ENCODE peak calls at places on chromosome 22, in seven cellular contexts. V is A549, T is left ventricle myocardium inferior, W is sigmoid colon, H is lower lobe of right lung, C is breast epithelium, S is colonic mucosa. R is an unnamed sample. For H3K4me1, the result is how much of the 10 kb centered on the place peaks cover.

GRCh38 chr22:32352681-32353080 is 5.0 kb upstream of the RFPL3 start:
- DNase-seq in V (no peak), T (no peak), W (no peak), H (no peak), C (no peak), S (no peak), R (no peak)

GRCh38 chr22:33895444-33895843 is 24.8 kb downstream of the LARGE1 start:
- DNase-seq in V (no peak), T (no peak), W (no peak), H (no peak), C (no peak), S (no peak), R (no peak)

GRCh38 chr22:46513908-46514550 is 23.4 kb downstream of the CELSR1 start:
- DNase-seq in V (no peak), T (no peak), W (no peak), H (peak), C (no peak), S (no peak), R (no peak)

GRCh38 chr22:45240137-45240809 is 421 bp downstream of the KIAA0930 start:
- DNase-seq in V (no peak), T (no peak), W (no peak), H (peak), C (no peak), S (peak), R (no peak)

GRCh38 chr22:28021998-28022660 is 103.1 kb upstream of the PITPNB start:
- DNase-seq in V (no peak), T (peak), W (peak), H (no peak), C (peak), S (peak), R (no peak)

GRCh38 chr22:19036523-19037273 is 85.5 kb downstream of the DGCR2 start:
- DNase-seq in V (no peak), T (no peak), W (no peak), H (peak), C (no peak), S (no peak), R (no peak)

GRCh38 chr22:26766510-26767350 is 109.3 kb downstream of the MIAT start:
- DNase-seq in V (no peak), T (no peak), W (no peak), H (no peak), C (no peak), S (no peak), R (no peak)

GRCh38 chr22:27204280-27204679 is 546.9 kb downstream of the MIAT start:
- DNase-seq in V (no peak), T (no peak), W (no peak), H (no peak), C (no peak), S (no peak), R (no peak)

GRCh38 chr22:46056169-46057041 is 79.4 kb upstream of the WNT7B start:
- DNase-seq in V (no peak), T (peak), W (peak), H (peak), C (peak), S (no peak), R (no peak)

GRCh38 chr22:39900306-39901227 is at the start of gene GRAP2:
- DNase-seq in V (no peak), T (no peak), W (no peak), H (no peak), C (no peak), S (no peak), R (peak)

GRCh38 chr22:39634530-39635399 is 64.2 kb downstream of the CACNA1I start:
- DNase-seq in V (peak), T (no peak), W (no peak), H (no peak), C (peak), S (peak), R (no peak)

GRCh38 chr22:36073476-36073875 is 44.9 kb upstream of the RBFOX2 start:
- DNase-seq in V (no peak), T (no peak), W (peak), H (no peak), C (no peak), S (no peak), R (no peak)

GRCh38 chr22:40235418-40235817 is 57.7 kb downstream of the TNRC6B start:
- DNase-seq in V (no peak), T (no peak), W (no peak), H (no peak), C (no peak), S (no peak), R (no peak)

GRCh38 chr22:35458547-35459422 is 58.8 kb downstream of the MCM5 start:
- DNase-seq in V (no peak), T (no peak), W (no peak), H (no peak), C (no peak), S (no peak), R (no peak)

GRCh38 chr22:24305260-24305692 is 34.6 kb downstream of the SPECC1L start:
- DNase-seq in V (no peak), T (no peak), W (no peak), H (no peak), C (no peak), S (no peak), R (no peak)

GRCh38 chr22:25448435-25449051 is 115.9 kb upstream of the GRK3 start:
- DNase-seq in V (peak), T (no peak), W (no peak), H (no peak), C (no peak), S (peak), R (no peak)

GRCh38 chr22:25775501-25775900 is 33.5 kb downstream of the MYO18B start:
- DNase-seq in V (no peak), T (no peak), W (no peak), H (no peak), C (no peak), S (no peak), R (no peak)

GRCh38 chr22:43921361-43921760 is 2.2 kb upstream of the PNPLA3 start:
- DNase-seq in V (no peak), T (no peak), W (no peak), H (no peak), C (no peak), S (no peak), R (no peak)

GRCh38 chr22:17492247-17492646 is 71.1 kb upstream of the SLC25A18 start:
- DNase-seq in V (no peak), T (peak), W (no peak), H (no peak), C (no peak), S (no peak), R (no peak)

GRCh38 chr22:47201996-47202818 is 439.8 kb downstream of the TBC1D22A start:
- DNase-seq in V (no peak), T (no peak), W (peak), H (no peak), C (no peak), S (peak), R (no peak)

GRCh38 chr22:18950141-18950540 is 14.0 kb upstream of the PRODH start:
- DNase-seq in V (no peak), T (no peak), W (peak), H (peak), C (no peak), S (no peak), R (no peak)

GRCh38 chr22:39970742-39971141 is 10.5 kb downstream of the TMA7B start:
- DNase-seq in V (no peak), T (no peak), W (no peak), H (no peak), C (no peak), S (no peak), R (no peak)

GRCh38 chr22:32564170-32565001 is 89.8 kb downstream of the FBXO7 start:
- DNase-seq in V (no peak), T (no peak), W (peak), H (no peak), C (no peak), S (no peak), R (no peak)

GRCh38 chr22:45676024-45676423 is 4.4 kb downstream of the ATXN10 start:
- DNase-seq in V (no peak), T (no peak), W (no peak), H (no peak), C (no peak), S (no peak), R (no peak)

GRCh38 chr22:46737105-46737975 is 712 bp downstream of the CERK start:
- DNase-seq in V (peak), T (peak), W (no peak), H (no peak), C (no peak), S (no peak), R (peak)

GRCh38 chr22:39207141-39208012 is 37.4 kb downstream of the PDGFB start:
- DNase-seq in V (no peak), T (no peak), W (peak), H (peak), C (no peak), S (no peak), R (no peak)

GRCh38 chr22:27260087-27260730 is 541.3 kb downstream of the MN1 start:
- DNase-seq in V (no peak), T (no peak), W (no peak), H (no peak), C (no peak), S (no peak), R (no peak)

GRCh38 chr22:48944756-48945620 is 882.7 kb downstream of the BRD1 start:
- DNase-seq in V (no peak), T (no peak), W (peak), H (no peak), C (peak), S (peak), R (no peak)

DNA sequence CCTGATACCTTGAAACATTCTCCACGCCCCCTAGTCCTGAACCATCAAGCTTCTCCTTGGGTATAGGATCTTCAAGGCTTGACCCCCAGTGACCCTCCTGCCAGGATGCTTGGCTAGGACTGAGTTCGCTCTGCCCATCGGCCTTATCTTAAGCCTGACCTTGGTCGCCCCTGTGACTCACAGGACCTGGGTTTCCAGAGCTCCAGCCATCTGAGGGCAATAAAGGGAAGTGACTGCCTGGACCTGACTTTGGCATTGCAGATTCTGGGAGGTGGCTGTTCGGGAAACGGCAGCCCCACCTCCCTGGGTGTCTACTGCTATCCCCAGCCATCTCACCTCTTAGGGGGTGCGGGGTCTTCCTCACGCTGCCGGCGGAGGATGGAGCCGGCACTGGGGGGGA is 15.4 kb downstream of the CARD10 start:
- DNase-seq in V (peak), T (no peak), W (no peak), H (no peak), C (no peak), S (peak), R (no peak)
- H3K4me1 ChIP-seq in V (half or more), T (half or more), W (under half), H (half or more), C (under half), S (under half), R (under half)

DNA sequence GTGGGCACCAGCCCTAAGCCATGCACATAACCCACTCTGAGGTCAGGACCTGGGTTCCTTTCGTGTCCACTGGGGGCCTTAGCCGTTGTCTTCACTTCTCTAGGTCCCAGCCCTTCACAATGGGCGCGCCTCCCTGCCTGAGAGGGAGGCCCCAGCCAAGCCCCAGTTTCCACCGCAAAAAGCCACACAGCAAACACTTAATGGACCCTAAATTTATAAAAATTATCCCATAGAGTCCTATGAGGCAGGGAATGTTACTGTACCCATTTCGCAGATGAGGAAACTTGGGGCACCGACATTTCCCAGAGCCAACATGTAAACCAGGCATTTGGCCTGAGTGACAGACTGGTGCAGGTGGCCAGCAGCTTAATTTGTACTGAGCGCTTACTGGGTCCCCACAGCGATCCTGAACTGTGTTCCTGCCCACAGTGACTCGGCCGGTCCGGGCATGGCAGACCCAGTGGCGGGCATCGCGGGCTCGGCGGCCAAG is 1.3 kb downstream of the GAS2L1 start:
- DNase-seq in V (no peak), T (no peak), W (peak), H (no peak), C (no peak), S (no peak), R (no peak)
- H3K4me1 ChIP-seq in V (under half), T (half or more), W (half or more), H (half or more), C (under half), S (under half), R (under half)

GRCh38 chr22:50301581-50301991 is 5.9 kb downstream of the PLXNB2 start:
- DNase-seq in V (no peak), T (no peak), W (no peak), H (no peak), C (no peak), S (no peak), R (no peak)
- H3K4me1 ChIP-seq in V (half or more), T (half or more), W (half or more), H (half or more), C (half or more), S (half or more), R (under half)

GRCh38 chr22:20135265-20135664 is 3.7 kb downstream of the ZDHHC8 start:
- DNase-seq in V (no peak), T (no peak), W (no peak), H (no peak), C (no peak), S (no peak), R (no peak)
- H3K4me1 ChIP-seq in V (under half), T (half or more), W (half or more), H (half or more), C (under half), S (under half), R (under half)

DNA sequence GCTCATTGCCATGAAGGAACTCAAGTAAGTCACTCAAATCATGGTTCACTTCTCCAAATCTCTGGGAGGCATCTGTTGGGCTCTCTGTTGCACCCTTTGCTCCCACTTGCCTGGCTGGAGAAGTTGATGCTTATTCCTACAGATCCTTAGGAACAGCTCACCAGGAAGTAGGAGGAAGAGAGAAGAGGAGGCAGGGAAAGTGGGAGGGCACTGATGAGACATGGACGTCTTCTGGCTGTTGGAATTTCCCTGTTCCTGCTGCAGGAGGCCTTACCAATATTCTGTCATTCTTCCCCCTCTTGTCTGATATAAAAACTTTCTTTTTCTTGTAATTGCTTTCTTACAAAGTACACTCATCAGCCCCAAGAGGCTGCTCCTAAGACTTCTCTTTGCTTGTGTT is 13.6 kb downstream of the POLR2F start:
- DNase-seq in V (no peak), T (no peak), W (no peak), H (no peak), C (no peak), S (no peak), R (no peak)
- H3K4me1 ChIP-seq in V (under half), T (under half), W (under half), H (under half), C (under half), S (under half), R (under half)

DNA sequence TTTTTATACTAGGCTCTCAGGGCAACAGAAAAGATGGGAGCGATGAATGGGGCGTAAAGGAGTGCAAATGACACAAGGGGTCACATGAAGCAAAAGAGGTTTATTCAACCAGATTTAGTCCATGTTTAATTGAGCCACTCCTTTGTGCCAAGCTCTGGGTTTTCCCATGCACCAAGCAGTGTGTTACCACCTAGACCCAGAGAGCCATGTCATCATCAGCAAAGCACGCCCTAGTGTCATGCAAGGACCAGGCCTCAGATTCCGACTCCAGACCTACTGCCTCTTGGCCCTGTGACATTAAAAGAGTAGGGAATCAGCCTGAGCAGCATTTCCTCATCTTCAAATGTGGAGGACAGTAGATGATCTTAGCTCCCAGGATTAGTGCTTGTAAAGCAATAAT is 1.1 kb upstream of the IGLL5 start:
- DNase-seq in V (no peak), T (no peak), W (no peak), H (no peak), C (no peak), S (no peak), R (peak)
- H3K4me1 ChIP-seq in V (under half), T (under half), W (under half), H (under half), C (under half), S (under half), R (under half)

DNA sequence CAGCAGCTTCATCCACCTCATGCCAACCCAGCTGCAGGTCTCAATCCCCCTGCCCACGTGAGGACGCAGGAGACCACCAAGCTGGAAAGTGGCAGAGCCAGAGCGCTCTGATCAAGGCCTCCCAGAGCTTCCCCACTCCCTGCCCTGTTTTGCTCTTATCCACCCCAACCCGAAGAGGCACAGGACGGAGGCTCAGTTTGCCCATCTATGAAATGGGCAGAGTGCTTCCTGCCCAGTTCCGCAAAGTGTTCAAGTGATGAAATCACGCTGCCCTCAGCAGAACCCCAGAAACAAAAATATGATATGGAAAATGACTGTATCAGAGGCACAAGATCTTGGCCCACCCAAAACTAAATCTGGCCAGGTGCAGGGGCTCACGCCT is 7.9 kb downstream of the LGALS2 start:
- DNase-seq in V (no peak), T (no peak), W (no peak), H (no peak), C (no peak), S (no peak), R (no peak)
- H3K4me1 ChIP-seq in V (under half), T (under half), W (under half), H (under half), C (under half), S (under half), R (under half)

GRCh38 chr22:23229646-23230045 is 49.3 kb downstream of the BCR start:
- DNase-seq in V (no peak), T (no peak), W (no peak), H (peak), C (no peak), S (no peak), R (no peak)

GRCh38 chr22:23227380-23227779 is 47.1 kb downstream of the BCR start:
- DNase-seq in V (no peak), T (no peak), W (no peak), H (peak), C (no peak), S (no peak), R (no peak)

GRCh38 chr22:23230348-23231068 is 50.2 kb downstream of the BCR start:
- DNase-seq in V (no peak), T (no peak), W (no peak), H (peak), C (no peak), S (no peak), R (no peak)

GRCh38 chr22:23226497-23226850 is 46.2 kb downstream of the BCR start:
- DNase-seq in V (no peak), T (no peak), W (no peak), H (peak), C (no peak), S (no peak), R (no peak)

GRCh38 chr22:23228503-23228902 is 48.2 kb downstream of the BCR start:
- DNase-seq in V (no peak), T (no peak), W (no peak), H (no peak), C (no peak), S (no peak), R (no peak)
- H3K4me1 ChIP-seq in V (under half), T (half or more), W (half or more), H (half or more), C (under half), S (under half), R (under half)